ENCODE peak calls at places on chromosomes 13 and 19, in nine cellular contexts. F is Caco-2; C is T follicular helper cell; W is stimulated activated CD4-positive, alpha-beta T cell treated with anti-CD3 and anti-CD28 coated beads, Interleukin-15, amount 100 ng/mL, for 24 hours; O is DMS79; U is HT1080; G is sigmoid colon; D is amygdala; P is T-helper 17 cell. K is an unnamed sample.

GRCh38 chr13:110155072-110155471 is 151.9 kb downstream of the COL4A1 start:
- DNase-seq in W (no peak), C (no peak), G (no peak), D (no peak), O (no peak), F (no peak), U (no peak), P (no peak), K (no peak)

GRCh38 chr13:41516760-41517159 is 59.4 kb downstream of the RGCC start:
- DNase-seq in G (no peak), F (no peak), C (no peak), U (no peak), W (no peak), D (no peak), P (no peak), O (no peak), K (no peak)

GRCh38 chr19:40811478-40812341 is 12.7 kb downstream of the EGLN2 start:
- DNase-seq in W (peak), U (no peak), P (no peak), G (no peak), O (no peak), F (peak), D (no peak), C (no peak), K (no peak)

GRCh38 chr13:20843177-20843576 is 59.4 kb downstream of the XPO4 start:
- DNase-seq in O (no peak), W (no peak), U (no peak), P (no peak), D (no peak), G (no peak), F (no peak), C (no peak), K (no peak)

GRCh38 chr19:10026744-10027143 is 13.5 kb downstream of the RDH8 start:
- DNase-seq in P (no peak), C (no peak), W (no peak), O (no peak), D (no peak), G (no peak), F (no peak), U (no peak), K (no peak)

GRCh38 chr19:51025401-51025800 is 1.0 kb downstream of the KLK11 start:
- DNase-seq in P (no peak), O (no peak), W (no peak), C (no peak), F (no peak), G (no peak), U (no peak), D (no peak), K (no peak)

GRCh38 chr13:46523972-46524737 is 28.8 kb upstream of the LRCH1 start:
- DNase-seq in W (no peak), C (no peak), P (no peak), G (no peak), D (peak), U (peak), O (no peak), F (no peak), K (no peak)

GRCh38 chr19:36182612-36183454 is 30.6 kb upstream of the COX7A1 start:
- DNase-seq in O (no peak), U (peak), P (no peak), D (no peak), F (peak), G (no peak), C (no peak), W (no peak), K (no peak)

GRCh38 chr19:44748426-44749254 is at the start of gene BCL3:
- DNase-seq in F (peak), P (peak), G (peak), U (no peak), C (peak), O (no peak), D (peak), W (peak), K (peak)

GRCh38 chr19:32387701-32388392 is 17.7 kb upstream of the DPY19L3 start:
- DNase-seq in D (no peak), O (no peak), P (no peak), F (no peak), G (peak), W (no peak), U (no peak), C (no peak), K (no peak)

GRCh38 chr13:66585669-66586203 is 644.4 kb downstream of the PCDH9 start:
- DNase-seq in C (no peak), D (no peak), O (no peak), P (no peak), F (no peak), U (no peak), W (no peak), G (no peak), K (no peak)

GRCh38 chr19:17949956-17950309 is 17.0 kb upstream of the KCNN1 start:
- DNase-seq in U (no peak), F (no peak), C (no peak), W (no peak), D (no peak), G (no peak), O (peak), P (no peak), K (no peak)

GRCh38 chr13:113649212-113649611 is 8.8 kb downstream of the ATP4B start:
- DNase-seq in U (no peak), W (no peak), C (no peak), G (peak), F (peak), D (no peak), O (peak), P (no peak), K (no peak)

GRCh38 chr13:36323951-36324566 is 22.1 kb downstream of the SPART start:
- DNase-seq in W (no peak), G (no peak), D (no peak), U (no peak), P (no peak), F (no peak), C (no peak), O (no peak), K (no peak)

GRCh38 chr19:38506723-38507550 is 73.4 kb downstream of the RYR1 start:
- DNase-seq in U (peak), W (peak), G (peak), F (peak), P (peak), O (no peak), D (peak), C (peak), K (peak)

GRCh38 chr13:25489238-25489637 is 117.5 kb downstream of the ATP8A2 start:
- DNase-seq in G (no peak), U (peak), O (no peak), W (no peak), D (peak), F (no peak), P (no peak), C (no peak), K (no peak)

GRCh38 chr13:110507678-110508381 is 53.7 kb downstream of the RAB20 start:
- DNase-seq in D (no peak), U (no peak), W (no peak), C (no peak), G (no peak), O (no peak), P (no peak), F (peak), K (no peak)

GRCh38 chr13:51681037-51681678 is 96.9 kb downstream of the WDFY2 start:
- DNase-seq in W (no peak), P (no peak), C (no peak), G (no peak), O (no peak), F (no peak), U (peak), D (no peak), K (no peak)

GRCh38 chr13:106173891-106174610 is 361.4 kb downstream of the EFNB2 start:
- DNase-seq in F (no peak), U (no peak), C (no peak), W (no peak), O (no peak), D (no peak), P (no peak), G (no peak), K (no peak)

GRCh38 chr13:107866666-107867623 is 348.4 kb downstream of the LIG4 start:
- DNase-seq in D (peak), P (no peak), U (peak), W (no peak), C (no peak), F (no peak), O (peak), G (no peak), K (no peak)

GRCh38 chr19:1567116-1567847 is 843 bp downstream of the MEX3D start:
- DNase-seq in G (no peak), O (no peak), W (peak), C (no peak), P (no peak), D (peak), F (no peak), U (no peak), K (no peak)

GRCh38 chr19:10899171-10899653 is 27.9 kb downstream of the CARM1 start:
- DNase-seq in U (no peak), W (no peak), O (peak), P (no peak), C (no peak), G (no peak), F (no peak), D (peak), K (no peak)

GRCh38 chr13:82993417-82993816 is 888.9 kb downstream of the SLITRK1 start:
- DNase-seq in O (no peak), G (no peak), W (no peak), F (no peak), C (no peak), D (no peak), U (no peak), P (no peak), K (no peak)

GRCh38 chr13:98427331-98427995 is 149.4 kb downstream of the STK24 start:
- DNase-seq in O (no peak), W (no peak), U (no peak), G (no peak), F (no peak), D (no peak), C (no peak), P (no peak), K (no peak)

GRCh38 chr13:113774177-113775107 is 15.4 kb downstream of the TMEM255B start:
- DNase-seq in W (no peak), O (no peak), U (peak), D (no peak), G (no peak), F (no peak), P (no peak), C (no peak), K (no peak)

GRCh38 chr13:20258963-20259288 is 26.8 kb upstream of the GJB6 start:
- DNase-seq in W (no peak), U (no peak), P (no peak), D (no peak), F (no peak), O (no peak), G (no peak), C (no peak), K (no peak)

GRCh38 chr19:46882034-46882433 is 21.2 kb downstream of the ARHGAP35 start:
- DNase-seq in D (no peak), W (no peak), U (no peak), O (no peak), P (no peak), F (no peak), G (no peak), C (no peak), K (no peak)

GRCh38 chr13:33351324-33351723 is 65.8 kb upstream of the STARD13 start:
- DNase-seq in C (no peak), U (peak), D (no peak), O (no peak), W (no peak), P (no peak), F (no peak), G (no peak), K (peak)

GRCh38 chr13:71876648-71877279 is 9.8 kb upstream of the DACH1 start:
- DNase-seq in G (no peak), O (no peak), F (no peak), C (no peak), U (no peak), D (no peak), P (no peak), W (no peak), K (no peak)

GRCh38 chr13:108700421-108701170 is 71.2 kb downstream of the MYO16 start:
- DNase-seq in U (peak), C (no peak), P (no peak), G (no peak), F (no peak), D (no peak), W (no peak), O (no peak), K (no peak)

GRCh38 chr13:107205318-107206112 is 637.6 kb upstream of the ARGLU1 start:
- DNase-seq in C (peak), G (no peak), U (peak), W (peak), D (peak), P (peak), O (peak), F (peak), K (peak)

GRCh38 chr19:42022616-42023015 is 28.6 kb upstream of the ATP1A3 start:
- DNase-seq in P (no peak), G (no peak), O (no peak), F (no peak), C (no peak), D (no peak), W (no peak), U (no peak), K (no peak)

GRCh38 chr19:6536138-6536671 is 5.4 kb downstream of the TNFSF9 start:
- DNase-seq in C (peak), F (peak), W (peak), P (peak), U (peak), O (no peak), G (no peak), D (peak), K (peak)

GRCh38 chr19:11494634-11495285 is 10.9 kb downstream of the ZNF653 start:
- DNase-seq in C (no peak), D (no peak), O (no peak), P (no peak), U (no peak), F (no peak), G (no peak), W (no peak), K (no peak)

K was measured in GM10248.